ENCODE peak calls at places on chromosomes 3 and 15, in four cellular contexts. V is A549, U is K562, M is H1. D is an unnamed sample. For H3K4me1, the result is how much of the 10 kb centered on the place peaks cover.

GRCh38 chr15:100241572-100242479 is 99.9 kb downstream of the ADAMTS17 start:
- DNase-seq in U (peak), M (no peak), V (peak), D (no peak)

GRCh38 chr15:94924971-94925593 is 693.7 kb downstream of the MCTP2 start:
- DNase-seq in V (no peak), M (no peak), U (no peak), D (peak)

GRCh38 chr3:183253364-183253960 is 409 bp downstream of the B3GNT5 start:
- DNase-seq in U (peak), V (no peak), M (no peak), D (peak)

GRCh38 chr15:39213385-39213840 is 367.5 kb upstream of the THBS1 start:
- DNase-seq in M (peak), V (no peak), U (peak), D (no peak)

GRCh38 chr3:22988566-22988965 is 214.6 kb upstream of the UBE2E2 start:
- DNase-seq in V (no peak), M (no peak), U (no peak), D (no peak)

GRCh38 chr3:44966795-44967278 is 9.1 kb downstream of the ZDHHC3 start:
- DNase-seq in U (peak), M (no peak), V (no peak), D (no peak)

GRCh38 chr3:65939841-65940246 is 98.9 kb downstream of the MAGI1 start:
- DNase-seq in U (no peak), M (no peak), V (no peak), D (no peak)

GRCh38 chr15:67512140-67512539 is 8.8 kb upstream of the C15orf61 start:
- DNase-seq in M (no peak), U (no peak), V (no peak), D (no peak)

GRCh38 chr3:161171639-161172552 is 49.2 kb upstream of the NMD3 start:
- DNase-seq in M (no peak), V (no peak), U (no peak), D (peak)

GRCh38 chr15:89332446-89332845 is 2.2 kb downstream of the POLG start:
- DNase-seq in M (no peak), V (peak), U (peak), D (peak)

GRCh38 chr3:195800240-195800639 is 11.5 kb downstream of the MUC4 start:
- DNase-seq in U (no peak), M (no peak), V (no peak), D (no peak)

GRCh38 chr15:90994059-90994416 is 297 bp downstream of the PRC1 start:
- DNase-seq in M (no peak), V (no peak), U (peak), D (no peak)

GRCh38 chr3:14651440-14652251 is at the start of gene CCDC174:
- DNase-seq in M (peak), U (peak), V (peak), D (peak)

GRCh38 chr15:33988384-33988783 is 20.1 kb downstream of the CHRM5 start:
- DNase-seq in U (no peak), M (no peak), V (no peak), D (peak)

GRCh38 chr3:192930585-192930984 is 12.9 kb upstream of the MB21D2 start:
- DNase-seq in M (no peak), U (no peak), V (no peak), D (no peak)

GRCh38 chr3:167406876-167407492 is 26.9 kb upstream of the ZBBX start:
- DNase-seq in M (peak), U (no peak), V (peak), D (peak)
- TF ChIP-seq JUN in M (no peak), U (no peak), V (no peak), D (no peak)

GRCh38 chr3:16067837-16068471 is 106.5 kb upstream of the GALNT15 start:
- DNase-seq in M (no peak), U (no peak), V (no peak), D (peak)
- H3K4me1 ChIP-seq in M (under half), U (under half), V (half or more), D (half or more)

GRCh38 chr3:155018621-155019330 is 61.3 kb upstream of the MME start:
- DNase-seq in M (no peak), V (no peak), U (peak), D (peak)
- TF ChIP-seq JUN in M (no peak), V (no peak), U (no peak), D (peak)

GRCh38 chr3:188941103-188941502 is 230.7 kb upstream of the TPRG1 start:
- DNase-seq in M (no peak), U (no peak), V (no peak), D (no peak)
- H3K4me1 ChIP-seq in M (under half), U (under half), V (under half), D (under half)

GRCh38 chr3:32391643-32392529 is at the start of gene CMTM7:
- DNase-seq in M (no peak), U (peak), V (peak), D (peak)
- TF ChIP-seq JUN in M (no peak), U (no peak), V (peak), D (no peak)

DNA sequence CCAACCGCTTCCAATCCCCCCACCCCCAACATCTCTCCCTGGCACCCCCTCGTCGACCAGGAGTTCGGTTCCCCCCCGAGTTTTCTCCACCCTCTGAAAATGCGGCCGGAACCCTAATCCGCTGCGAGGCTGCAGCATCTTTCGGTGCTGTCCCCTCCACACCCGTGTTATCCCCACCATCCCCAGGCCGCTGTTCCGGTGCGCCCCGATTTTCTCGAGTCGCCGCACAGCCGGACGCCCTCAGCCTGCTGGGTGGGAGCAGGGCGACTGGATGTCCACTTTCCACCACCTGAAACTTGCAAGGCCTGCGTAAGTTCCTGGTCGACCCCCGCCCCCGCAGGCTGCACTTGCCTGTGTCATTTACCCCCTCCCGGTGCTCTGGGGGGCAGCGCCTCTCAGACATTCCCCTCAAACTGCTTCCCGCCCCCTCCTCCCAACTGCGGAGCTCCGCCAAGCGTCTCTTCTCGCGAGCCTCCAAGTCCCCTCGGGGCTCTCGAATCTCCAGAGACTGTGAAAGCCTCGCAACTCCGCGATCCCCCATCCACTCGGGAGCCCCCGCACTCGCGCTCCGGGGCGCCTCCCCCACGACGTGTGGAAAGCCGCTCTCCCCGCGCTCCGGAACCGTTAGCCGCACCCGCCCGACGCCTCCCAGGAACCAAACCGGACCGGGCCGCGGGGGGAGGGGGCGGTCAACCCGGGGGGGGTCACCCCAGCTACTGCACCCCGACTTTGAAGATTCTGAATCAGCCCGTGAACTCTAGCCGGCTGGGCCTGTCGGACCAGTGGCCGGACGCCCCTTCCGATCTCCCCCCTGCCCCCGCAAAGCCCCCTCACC is 566 bp downstream of the ETV5 start:
- DNase-seq in U (peak), V (peak), M (no peak), D (peak)
- H3K4me1 ChIP-seq in U (under half), V (under half), M (under half), D (under half)

GRCh38 chr3:19948192-19948591 is 1.3 kb downstream of the RAB5A start:
- DNase-seq in M (no peak), U (no peak), V (no peak), D (no peak)

GRCh38 chr3:19947549-19948071 is 713 bp downstream of the RAB5A start:
- DNase-seq in V (peak), U (peak), M (peak), D (peak)

GRCh38 chr3:19946832-19947548 is at the start of gene RAB5A:
- DNase-seq in M (peak), V (peak), U (peak), D (peak)

GRCh38 chr3:19946291-19946831 is 536 bp upstream of the RAB5A start:
- DNase-seq in V (peak), U (no peak), M (peak), D (no peak)

GRCh38 chr3:19945405-19946290 is 1.2 kb upstream of the RAB5A start:
- DNase-seq in M (no peak), V (no peak), U (no peak), D (no peak)
- TF ChIP-seq JUN in M (no peak), V (no peak), U (no peak), D (no peak)